ENCODE peak calls at places on chromosome 3, in seven cellular contexts. H, F, T, P, Z, U and E are unnamed samples.

GRCh38 chr3:50620420-50620819 is 3.5 kb downstream of the MAPKAPK3 start:
- DNase-seq in H (no peak), F (peak; percentile 48), T (peak; percentile 41), P (no peak), Z (no peak), U (no peak), E (no peak)

GRCh38 chr3:48367201-48367600 is 4.8 kb upstream of the FBXW12 start:
- DNase-seq in H (no peak), F (no peak), T (no peak), P (no peak), Z (no peak), U (no peak), E (no peak)

GRCh38 chr3:125278155-125278554 is 65.6 kb upstream of the SLC12A8 start:
- DNase-seq in H (no peak), F (no peak), T (no peak), P (no peak), Z (no peak), U (no peak), E (no peak)

GRCh38 chr3:180633722-180634121 is 31.8 kb downstream of the TTC14 start:
- DNase-seq in H (no peak), F (no peak), T (no peak), P (no peak), Z (no peak), U (no peak), E (no peak)

GRCh38 chr3:18758047-18758704 is 333.0 kb upstream of the SATB1 start:
- DNase-seq in H (peak; percentile 33), F (peak; percentile 74), T (no peak), P (peak; percentile 64), Z (peak; percentile 45), U (no peak), E (peak; percentile 50)

GRCh38 chr3:38738630-38739395 is 77.2 kb downstream of the SCN10A start:
- DNase-seq in H (peak; percentile 62), F (peak; percentile 23), T (no peak), P (no peak), Z (peak; percentile 19), U (peak; percentile 62), E (peak; percentile 68)

GRCh38 chr3:124107074-124107473 is 115.2 kb upstream of the ROPN1 start:
- DNase-seq in H (peak; percentile 45), F (no peak), T (no peak), P (no peak), Z (no peak), U (no peak), E (no peak)

GRCh38 chr3:133548090-133548489 is 25.4 kb upstream of the CDV3 start:
- DNase-seq in H (peak; percentile 71), F (no peak), T (no peak), P (no peak), Z (no peak), U (no peak), E (no peak)

GRCh38 chr3:32414527-32415202 is 23.0 kb downstream of the CMTM7 start:
- DNase-seq in H (no peak), F (no peak), T (no peak), P (no peak), Z (no peak), U (no peak), E (no peak)

GRCh38 chr3:128378631-128379347 is 87.9 kb downstream of the DNAJB8 start:
- DNase-seq in H (peak; percentile 65), F (no peak), T (no peak), P (no peak), Z (no peak), U (no peak), E (no peak)

GRCh38 chr3:49346797-49347251 is 7.0 kb upstream of the USP4 start:
- DNase-seq in H (peak; percentile 82), F (no peak), T (no peak), P (no peak), Z (no peak), U (no peak), E (no peak)

GRCh38 chr3:66499881-66500574 is 794 bp downstream of the LRIG1 start:
- DNase-seq in H (peak; percentile 68), F (no peak), T (peak; percentile 46), P (peak; percentile 21), Z (peak; percentile 5), U (peak; percentile 29), E (peak; percentile 75)

GRCh38 chr3:133549565-133549964 is 23.9 kb upstream of the CDV3 start:
- DNase-seq in H (no peak), F (no peak), T (no peak), P (no peak), Z (no peak), U (no peak), E (no peak)

GRCh38 chr3:194080913-194081800 is 54.8 kb upstream of the HES1 start:
- DNase-seq in H (no peak), F (no peak), T (no peak), P (no peak), Z (no peak), U (no peak), E (no peak)

GRCh38 chr3:197371521-197372075 is 73.2 kb upstream of the DLG1 start:
- DNase-seq in H (peak; percentile 22), F (no peak), T (no peak), P (no peak), Z (peak; percentile 97), U (no peak), E (peak; percentile 50)

GRCh38 chr3:14133188-14133800 is 8.4 kb downstream of the TMEM43 start:
- DNase-seq in H (no peak), F (no peak), T (no peak), P (no peak), Z (no peak), U (no peak), E (no peak)

GRCh38 chr3:83248454-83248853 is 1487.0 kb upstream of the GBE1 start:
- DNase-seq in H (no peak), F (no peak), T (no peak), P (no peak), Z (no peak), U (no peak), E (no peak)

GRCh38 chr3:39250116-39250747 is 29.6 kb downstream of the CX3CR1 start:
- DNase-seq in H (no peak), F (peak; percentile 55), T (no peak), P (no peak), Z (no peak), U (no peak), E (no peak)

GRCh38 chr3:129003578-129004112 is 2.5 kb downstream of the EFCC1 start:
- DNase-seq in H (no peak), F (no peak), T (no peak), P (no peak), Z (peak; percentile 31), U (no peak), E (peak; percentile 84)